ENCODE peak calls at places on chromosomes 13 and 19, in five cellular contexts. R is H1, N is neuronal stem cell, P is IMR-90, O is mesenchymal stem cell. I is an unnamed sample.

GRCh38 chr19:10639836-10640235 is 14.3 kb upstream of the ILF3 start:
- DNase-seq in R (no peak), P (no peak), O (no peak), N (no peak), I (no peak)

GRCh38 chr13:59641758-59642157 is 522.0 kb downstream of the DIAPH3 start:
- DNase-seq in P (no peak), N (no peak), R (no peak), O (no peak), I (peak)

GRCh38 chr13:19822673-19823072 is 39.9 kb upstream of the PSPC1 start:
- DNase-seq in N (no peak), R (no peak), O (no peak), P (no peak), I (no peak)

GRCh38 chr13:105915451-105915850 is 620.0 kb downstream of the EFNB2 start:
- DNase-seq in N (no peak), R (no peak), O (no peak), P (no peak), I (peak)

GRCh38 chr13:112103260-112103843 is 36.4 kb downstream of the SOX1 start:
- DNase-seq in O (no peak), P (no peak), R (no peak), N (peak), I (no peak)

GRCh38 chr19:32220951-32221350 is 124.5 kb upstream of the ZNF507 start:
- DNase-seq in O (no peak), N (no peak), P (no peak), R (no peak), I (no peak)

GRCh38 chr13:24683833-24684599 is 3.8 kb downstream of the ATP12A start:
- DNase-seq in P (peak), N (peak), R (no peak), O (peak), I (peak)

GRCh38 chr19:3503036-3503572 is 2.6 kb upstream of the DOHH start:
- DNase-seq in P (peak), N (no peak), R (no peak), O (peak), I (no peak)

GRCh38 chr13:112869202-112870061 is 99.6 kb upstream of the MCF2L start:
- DNase-seq in R (no peak), N (no peak), O (no peak), P (peak), I (no peak)

GRCh38 chr13:32443111-32443510 is 15.2 kb upstream of the N4BP2L1 start:
- DNase-seq in R (no peak), N (no peak), P (peak), O (peak), I (no peak)

GRCh38 chr19:32646556-32646955 is 28.4 kb downstream of the ANKRD27 start:
- DNase-seq in R (no peak), O (no peak), N (no peak), P (no peak), I (no peak)

GRCh38 chr19:13169769-13170168 is 19.6 kb downstream of the IER2 start:
- DNase-seq in O (peak), N (no peak), R (no peak), P (peak), I (peak)

GRCh38 chr19:19630062-19630414 is 2.0 kb upstream of the LPAR2 start:
- DNase-seq in O (no peak), P (no peak), N (no peak), R (no peak), I (no peak)

GRCh38 chr13:44307844-44308243 is 65.8 kb upstream of the SERP2 start:
- DNase-seq in P (no peak), N (no peak), O (no peak), R (no peak), I (no peak)

GRCh38 chr19:15118248-15118647 is 11.0 kb downstream of the SYDE1 start:
- DNase-seq in R (no peak), O (no peak), P (no peak), N (no peak), I (peak)

GRCh38 chr19:18191640-18192062 is 1.4 kb upstream of the MPV17L2 start:
- DNase-seq in R (no peak), N (no peak), P (no peak), O (no peak), I (peak)

GRCh38 chr13:111661776-111662175 is 341.3 kb downstream of the TEX29 start:
- DNase-seq in P (no peak), R (no peak), N (no peak), O (no peak), I (no peak)

GRCh38 chr13:50389726-50390125 is 374.5 kb downstream of the KCNRG start:
- DNase-seq in N (no peak), R (no peak), O (no peak), P (no peak), I (no peak)

GRCh38 chr13:24071423-24072075 is 89.0 kb upstream of the SPATA13 start:
- DNase-seq in R (no peak), P (peak), O (peak), N (no peak), I (peak)

GRCh38 chr13:99617474-99618255 is 116.4 kb downstream of the TM9SF2 start:
- DNase-seq in N (peak), P (peak), O (peak), R (no peak), I (peak)

GRCh38 chr19:34847393-34847792 is 74.4 kb upstream of the ZNF599 start:
- DNase-seq in P (no peak), O (no peak), N (no peak), R (no peak), I (no peak)

GRCh38 chr19:53511933-53512374 is 26.0 kb upstream of the ZNF331 start:
- DNase-seq in P (peak), R (peak), O (peak), N (peak), I (peak)

GRCh38 chr13:41696163-41697003 is 239.0 kb downstream of the RGCC start:
- DNase-seq in P (peak), R (peak), N (no peak), O (peak), I (peak)

GRCh38 chr19:16969127-16969526 is 57.5 kb downstream of the CPAMD8 start:
- DNase-seq in P (no peak), O (no peak), N (no peak), R (no peak), I (peak)

GRCh38 chr13:75685239-75685697 is 49.1 kb downstream of the LMO7 start:
- DNase-seq in P (peak), O (peak), N (peak), R (peak), I (peak)

GRCh38 chr13:104750377-104750776 is 1684.2 kb upstream of the SLC10A2 start:
- DNase-seq in O (peak), N (no peak), R (no peak), P (no peak), I (no peak)

GRCh38 chr19:41745761-41746160 is 9.6 kb upstream of the CEACAM6 start:
- DNase-seq in O (no peak), R (no peak), P (no peak), N (no peak), I (no peak)

GRCh38 chr19:362683-363082 is 18.1 kb upstream of the MIER2 start:
- DNase-seq in P (no peak), R (no peak), N (no peak), O (no peak), I (no peak)

GRCh38 chr13:45878966-45879365 is 27.4 kb upstream of the SIAH3 start:
- DNase-seq in P (no peak), O (no peak), R (no peak), N (no peak), I (no peak)

GRCh38 chr13:43368003-43368402 is 344.6 kb downstream of the DNAJC15 start:
- DNase-seq in N (no peak), R (no peak), O (peak), P (peak), I (peak)

GRCh38 chr13:110540871-110541525 is 20.5 kb downstream of the RAB20 start:
- DNase-seq in N (no peak), O (no peak), R (no peak), P (no peak), I (no peak)

GRCh38 chr13:52832268-52832667 is 16.2 kb downstream of the PCDH8 start:
- DNase-seq in N (no peak), O (no peak), R (no peak), P (no peak), I (no peak)

GRCh38 chr19:48491793-48492123 is 19.9 kb downstream of the LMTK3 start:
- DNase-seq in P (no peak), O (no peak), R (peak), N (no peak), I (no peak)

GRCh38 chr19:48492925-48493717 is 18.5 kb downstream of the LMTK3 start:
- DNase-seq in N (peak), P (peak), R (peak), O (peak), I (peak)

GRCh38 chr19:48489608-48490216 is 20.5 kb downstream of the CYTH2 start:
- DNase-seq in P (peak), N (no peak), O (peak), R (peak), I (peak)

GRCh38 chr19:48493718-48494515 is 17.7 kb downstream of the LMTK3 start:
- DNase-seq in R (no peak), N (no peak), P (no peak), O (no peak), I (no peak)

GRCh38 chr19:48490980-48491792 is 20.4 kb downstream of the LMTK3 start:
- DNase-seq in R (no peak), P (no peak), N (no peak), O (peak), I (no peak)
- H3K4me3 ChIP-seq in R (peak), P (no peak), N (peak), O (no peak), I (no peak)

GRCh38 chr19:38648789-38649304 is 1.4 kb downstream of the ACTN4 start:
- DNase-seq in P (no peak), O (no peak), R (no peak), N (no peak), I (no peak)

GRCh38 chr19:38647368-38647965 is at the start of gene ACTN4:
- DNase-seq in P (peak), N (peak), O (peak), R (peak), I (peak)

GRCh38 chr19:38642176-38642575 is 5.3 kb upstream of the ACTN4 start:
- DNase-seq in R (no peak), O (no peak), P (no peak), N (no peak), I (no peak)

GRCh38 chr19:38647966-38648788 is 728 bp downstream of the ACTN4 start:
- DNase-seq in R (no peak), O (peak), P (no peak), N (no peak), I (no peak)

DNA sequence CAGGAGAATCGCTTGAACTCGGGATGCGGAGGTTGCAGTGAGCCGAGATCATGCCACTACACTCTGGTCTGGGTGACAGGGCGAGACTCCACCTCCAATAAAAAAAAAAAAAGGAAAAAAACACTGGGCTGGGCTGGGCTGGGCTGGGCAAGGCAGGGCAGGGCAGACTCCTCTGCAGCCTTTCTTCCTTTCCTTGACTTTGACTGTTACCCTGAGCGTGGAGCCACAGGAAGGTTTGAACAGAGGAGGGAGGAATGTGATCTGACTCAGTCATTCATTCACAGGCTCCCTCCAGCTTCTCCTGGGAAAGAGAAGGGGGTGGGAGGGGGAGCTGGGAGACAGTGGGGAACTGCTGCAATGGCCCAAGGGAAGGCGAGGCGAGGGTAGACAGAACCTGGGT is 2.7 kb upstream of the ACTN4 start:
- DNase-seq in N (no peak), P (no peak), O (no peak), R (no peak), I (no peak)
- H2BK120ac ChIP-seq in N (no peak), P (no peak), O (no peak), R (no peak), I (no peak)

DNA sequence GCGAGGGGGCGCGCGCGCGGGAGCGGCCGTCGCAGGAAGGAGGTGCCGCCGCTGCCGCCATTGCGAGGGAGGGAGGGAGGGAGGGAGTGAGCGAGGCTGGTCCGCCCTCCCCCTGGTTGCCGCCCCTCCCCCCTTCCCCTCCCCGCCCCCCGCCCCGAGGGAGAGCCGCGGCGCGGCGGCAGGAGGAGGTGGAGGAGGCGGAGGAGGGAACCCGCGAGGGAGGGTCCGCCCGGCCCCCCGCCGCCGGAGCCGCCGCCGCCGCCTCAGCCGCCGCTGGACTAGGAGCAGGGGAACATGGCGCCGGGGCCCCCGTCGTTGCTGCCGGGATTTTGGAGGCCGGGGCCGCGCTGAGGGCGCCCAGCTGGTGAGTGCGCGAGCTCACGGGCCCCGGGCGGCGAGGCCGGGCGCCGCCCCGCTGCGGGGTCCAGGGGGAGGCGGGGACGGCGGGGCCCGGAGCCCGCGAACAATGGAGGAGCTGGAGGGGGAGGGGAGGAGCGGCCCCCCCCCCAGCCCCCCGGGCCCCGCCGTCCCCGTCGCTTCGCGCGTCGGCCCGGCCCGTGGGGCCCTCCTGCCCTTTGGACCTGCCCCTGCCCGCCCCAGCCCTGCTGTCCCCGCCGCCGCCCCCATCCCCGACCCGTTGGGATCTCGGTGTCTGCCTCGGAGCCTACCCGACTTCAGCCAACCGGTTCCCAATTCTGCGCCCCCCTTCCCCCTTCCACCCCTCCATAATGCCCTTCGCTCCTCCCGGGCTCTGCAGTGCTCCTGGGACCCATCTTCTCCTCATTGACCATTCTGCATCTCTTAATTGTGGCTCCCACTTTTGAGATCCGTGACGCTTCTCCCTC is at the start of gene ARHGAP35:
- DNase-seq in R (no peak), P (no peak), O (no peak), N (no peak), I (peak)
- H4K91ac ChIP-seq in R (peak), P (peak), O (peak), N (peak), I (peak)

GRCh38 chr13:95207769-95208366 is 93.4 kb downstream of the ABCC4 start:
- DNase-seq in O (no peak), R (no peak), N (no peak), P (no peak), I (no peak)
- H3K4me3 ChIP-seq in O (no peak), R (no peak), N (no peak), P (no peak), I (no peak)

GRCh38 chr13:98575876-98576214 is 1.1 kb downstream of the STK24 start:
- DNase-seq in P (no peak), O (no peak), N (no peak), R (no peak), I (no peak)

GRCh38 chr13:98576963-98577822 is at the start of gene STK24:
- DNase-seq in N (peak), P (peak), R (no peak), O (peak), I (peak)

GRCh38 chr13:98577823-98578285 is 947 bp upstream of the STK24 start:
- DNase-seq in R (no peak), P (no peak), O (no peak), N (peak), I (no peak)

GRCh38 chr13:98575009-98575866 is 1.7 kb downstream of the STK24 start:
- DNase-seq in O (peak), P (no peak), R (no peak), N (no peak), I (no peak)

GRCh38 chr13:98576215-98576945 is 527 bp downstream of the STK24 start:
- DNase-seq in P (no peak), R (no peak), O (no peak), N (peak), I (no peak)
- H2BK120ac ChIP-seq in P (peak), R (no peak), O (peak), N (peak), I (peak)

GRCh38 chr19:45444318-45445041 is 20.8 kb upstream of the ERCC1 start:
- DNase-seq in R (no peak), O (peak), P (peak), N (peak), I (peak)
- H4K91ac ChIP-seq in R (no peak), O (peak), P (no peak), N (no peak), I (peak)

GRCh38 chr19:48990400-48990799 is 2.7 kb downstream of the GYS1 start:
- DNase-seq in R (no peak), P (no peak), N (no peak), O (no peak), I (peak)
- H3K4me3 ChIP-seq in R (no peak), P (no peak), N (no peak), O (peak), I (no peak)